ENCODE peak calls at places on chromosomes 5 and 9, in ten cellular contexts. N is Calu3; L is fibroblast of mammary gland; E is lower leg skin; W is osteocyte; U is CD4-positive, alpha-beta T cell; D is thoracic aorta; Y is thyroid gland; K is choroid plexus epithelial cell; X is fibroblast of pulmonary artery. H is an unnamed sample.
A peak's percentile ranks its signal among the peaks of the same experiment; 100 is the strongest.

GRCh38 chr5:5326126-5326758 is 96.2 kb upstream of the ICE1 start:
- DNase-seq in X (no peak), D (no peak), U (no peak), W (no peak), Y (no peak), E (no peak), N (no peak), K (no peak), L (no peak), H (no peak)

GRCh38 chr5:150213530-150213929 is 23.7 kb downstream of the SLC6A7 start:
- DNase-seq in L (peak; percentile 96), D (no peak), Y (no peak), N (no peak), U (no peak), X (peak; percentile 4), K (peak; percentile 56), E (no peak), W (no peak), H (no peak)

GRCh38 chr9:17528859-17529258 is 50.0 kb upstream of the SH3GL2 start:
- DNase-seq in D (no peak), N (no peak), E (no peak), K (peak; percentile 35), L (peak; percentile 23), Y (no peak), U (no peak), W (no peak), X (peak; percentile 36), H (no peak)

GRCh38 chr5:2751592-2752021 is at the start of gene IRX2:
- DNase-seq in E (peak; percentile 91), L (peak; percentile 95), K (peak; percentile 53), U (no peak), D (no peak), X (peak; percentile 82), N (no peak), W (peak; percentile 97), Y (peak; percentile 66), H (peak; percentile 80)

GRCh38 chr5:73160239-73160671 is 12.7 kb upstream of the TMEM174 start:
- DNase-seq in W (no peak), K (no peak), E (no peak), Y (no peak), X (no peak), N (no peak), U (no peak), L (no peak), D (no peak), H (no peak)

GRCh38 chr5:158484246-158484645 is 615.5 kb downstream of the EBF1 start:
- DNase-seq in N (no peak), L (peak; percentile 63), W (no peak), Y (no peak), E (no peak), X (no peak), D (no peak), K (no peak), U (no peak), H (no peak)

GRCh38 chr5:41345295-41345694 is 132.0 kb upstream of the C6 start:
- DNase-seq in N (no peak), X (peak; percentile 87), Y (no peak), W (no peak), D (no peak), L (no peak), E (no peak), U (no peak), K (peak; percentile 30), H (no peak)

GRCh38 chr9:138040446-138041430 is 163.2 kb downstream of the CACNA1B start:
- DNase-seq in D (no peak), U (no peak), E (no peak), Y (no peak), L (no peak), W (no peak), N (no peak), K (no peak), X (no peak), H (no peak)

GRCh38 chr5:12413585-12413984 is 509.3 kb upstream of the CTNND2 start:
- DNase-seq in W (no peak), X (no peak), U (no peak), D (no peak), Y (no peak), E (no peak), K (no peak), L (no peak), N (no peak), H (no peak)

GRCh38 chr9:126491256-126491879 is 122.4 kb upstream of the LMX1B start:
- DNase-seq in X (peak; percentile 77), L (peak; percentile 62), N (peak; percentile 59), K (peak; percentile 83), D (no peak), Y (peak; percentile 53), W (no peak), U (peak; percentile 38), E (peak; percentile 53), H (peak; percentile 67)

GRCh38 chr5:59164041-59164830 is 581.4 kb downstream of the RAB3C start:
- DNase-seq in W (no peak), E (no peak), X (no peak), K (peak; percentile 56), D (no peak), N (no peak), U (no peak), Y (no peak), L (peak; percentile 67), H (no peak)

GRCh38 chr5:101390317-101390908 is 487.3 kb upstream of the ST8SIA4 start:
- DNase-seq in X (peak; percentile 68), E (no peak), W (no peak), L (peak; percentile 78), D (no peak), U (no peak), Y (peak; percentile 7), K (peak; percentile 71), N (peak; percentile 40), H (peak; percentile 36)
- TF ChIP-seq CTCF in X (peak; percentile 61), E (no peak), W (peak; percentile 75), L (peak; percentile 80), D (peak; percentile 17), U (peak; percentile 57), Y (peak; percentile 21), K (peak; percentile 73), N (peak; percentile 55), H (peak; percentile 80)

DNA sequence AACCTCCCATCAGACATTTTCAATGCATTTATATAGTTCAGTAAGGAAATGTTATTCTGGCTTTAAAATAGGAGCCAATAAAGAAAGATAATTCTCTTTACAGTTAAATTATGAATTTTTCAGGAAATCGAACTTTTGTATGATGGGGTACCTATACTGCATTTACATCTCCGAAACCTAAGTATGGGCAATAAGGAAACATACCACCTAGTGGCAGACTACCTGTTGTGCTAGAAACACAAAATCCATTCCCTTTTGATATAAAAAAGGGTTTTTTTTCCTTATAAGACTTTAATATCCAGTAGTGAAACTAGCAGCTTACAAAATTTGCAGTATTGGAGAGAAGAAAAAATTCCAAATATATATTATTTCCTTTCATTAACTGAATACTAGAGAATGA is 21.3 kb upstream of the VLDLR start:
- DNase-seq in K (no peak), E (no peak), D (no peak), N (no peak), L (no peak), Y (no peak), W (no peak), U (no peak), X (no peak), H (no peak)
- TF ChIP-seq CTCF in K (no peak), E (no peak), D (no peak), N (no peak), L (peak; percentile 20), Y (no peak), W (peak; percentile 10), U (no peak), X (peak; percentile 8), H (peak; percentile 36)

DNA sequence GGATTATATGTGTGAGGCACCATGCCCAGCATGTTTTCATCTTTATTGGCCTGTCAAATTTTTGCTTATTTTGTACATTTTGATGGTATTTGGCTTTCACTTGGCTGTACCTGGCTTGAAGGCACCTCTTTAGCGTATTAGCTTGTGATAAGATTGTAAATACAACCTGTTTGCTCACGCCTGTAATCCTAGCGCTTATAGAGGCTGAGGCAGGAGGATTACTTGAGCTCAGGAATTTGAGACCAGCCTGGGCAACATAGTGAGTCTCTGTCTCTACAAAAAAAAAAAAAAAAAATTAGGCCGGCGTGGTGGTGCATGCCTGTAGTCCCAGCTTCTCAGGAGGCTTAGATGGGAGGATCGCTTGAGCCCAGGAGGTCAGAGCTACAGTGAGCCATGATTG is 11.3 kb downstream of the SEC24A start:
- DNase-seq in U (no peak), X (no peak), K (no peak), Y (no peak), W (no peak), N (no peak), E (no peak), D (no peak), L (no peak), H (no peak)
- TF ChIP-seq CTCF in U (no peak), X (no peak), K (no peak), Y (no peak), W (no peak), N (no peak), E (no peak), D (no peak), L (no peak), H (no peak)

GRCh38 chr9:32395483-32396216 is 11.2 kb downstream of the ACO1 start:
- DNase-seq in Y (peak; percentile 15), X (peak; percentile 96), N (peak; percentile 18), U (no peak), K (peak; percentile 98), W (no peak), D (no peak), E (peak; percentile 33), L (peak; percentile 97), H (no peak)
- TF ChIP-seq CTCF in Y (no peak), X (peak; percentile 43), N (no peak), U (no peak), K (peak; percentile 63), W (peak; percentile 54), D (no peak), E (no peak), L (peak; percentile 50), H (no peak)